ENCODE peak calls at places on chromosome 11, in eight cellular contexts. W, R, M, K, F, A, G and Z are unnamed samples.

GRCh38 chr11:26951849-26952515 is 41.9 kb upstream of the FIBIN start:
- DNase-seq in W (peak; percentile 77), R (no peak), M (no peak), K (no peak), F (no peak), A (no peak), G (no peak), Z (no peak)

GRCh38 chr11:57647960-57648776 is 1.5 kb downstream of the YPEL4 start:
- DNase-seq in W (no peak), R (no peak), M (peak; percentile 26), K (no peak), F (peak; percentile 65), A (no peak), G (no peak), Z (no peak)

GRCh38 chr11:104151404-104152204 is 12.3 kb downstream of the PDGFD start:
- DNase-seq in W (no peak), R (no peak), M (no peak), K (no peak), F (no peak), A (no peak), G (no peak), Z (no peak)

GRCh38 chr11:134784525-134784924 is 372.5 kb upstream of the B3GAT1 start:
- DNase-seq in W (no peak), R (no peak), M (no peak), K (no peak), F (no peak), A (peak; percentile 39), G (no peak), Z (no peak)

GRCh38 chr11:111548542-111548941 is 8.0 kb downstream of the LAYN start:
- DNase-seq in W (no peak), R (no peak), M (no peak), K (no peak), F (no peak), A (no peak), G (no peak), Z (no peak)

GRCh38 chr11:66651011-66651410 is 12.5 kb downstream of the RBM4 start:
- DNase-seq in W (no peak), R (no peak), M (no peak), K (no peak), F (no peak), A (no peak), G (no peak), Z (no peak)

GRCh38 chr11:10414659-10415058 is 40.4 kb upstream of the AMPD3 start:
- DNase-seq in W (peak; percentile 80), R (peak; percentile 52), M (no peak), K (peak; percentile 67), F (peak; percentile 68), A (no peak), G (peak; percentile 63), Z (no peak)

GRCh38 chr11:31959711-31960110 is 131.2 kb upstream of the RCN1 start:
- DNase-seq in W (no peak), R (no peak), M (no peak), K (no peak), F (no peak), A (no peak), G (no peak), Z (no peak)

GRCh38 chr11:82398300-82398815 is 335.3 kb downstream of the FAM181B start:
- DNase-seq in W (peak; percentile 68), R (no peak), M (no peak), K (peak; percentile 25), F (no peak), A (no peak), G (peak; percentile 29), Z (no peak)

GRCh38 chr11:111305871-111306270 is 7.5 kb downstream of the POU2AF3 start:
- DNase-seq in W (no peak), R (no peak), M (no peak), K (no peak), F (no peak), A (no peak), G (no peak), Z (no peak)

GRCh38 chr11:127675602-127676001 is 675.0 kb upstream of the KIRREL3 start:
- DNase-seq in W (no peak), R (no peak), M (no peak), K (peak; percentile 29), F (no peak), A (no peak), G (no peak), Z (no peak)

GRCh38 chr11:128299132-128299726 is 288.1 kb downstream of the ETS1 start:
- DNase-seq in W (no peak), R (no peak), M (no peak), K (peak; percentile 20), F (no peak), A (no peak), G (peak; percentile 29), Z (no peak)

GRCh38 chr11:102603091-102603490 is 22.0 kb downstream of the MMP20 start:
- DNase-seq in W (no peak), R (no peak), M (peak; percentile 15), K (peak; percentile 56), F (no peak), A (no peak), G (no peak), Z (no peak)

GRCh38 chr11:4881860-4882500 is at the start of gene OR51T1:
- DNase-seq in W (no peak), R (no peak), M (no peak), K (no peak), F (no peak), A (no peak), G (no peak), Z (no peak)

GRCh38 chr11:19953909-19954308 is 206.4 kb downstream of the DBX1 start:
- DNase-seq in W (no peak), R (no peak), M (peak; percentile 75), K (peak; percentile 62), F (no peak), A (no peak), G (no peak), Z (no peak)

GRCh38 chr11:35144103-35144741 is 5.3 kb downstream of the CD44 start:
- DNase-seq in W (no peak), R (no peak), M (no peak), K (peak; percentile 23), F (no peak), A (no peak), G (no peak), Z (peak; percentile 85)
- H3K4me3 ChIP-seq in W (no peak overlapping the region), R (no peak overlapping the region), M (no peak overlapping the region), K (no peak overlapping the region), F (peak overlapping the region; percentile 24), A (no peak overlapping the region), G (no peak overlapping the region), Z (peak overlapping the region; percentile 97)

GRCh38 chr11:108147150-108147549 is 25.8 kb downstream of the ACAT1 start:
- DNase-seq in W (no peak), R (no peak), M (no peak), K (no peak), F (no peak), A (no peak), G (no peak), Z (no peak)
- H3K36me3 ChIP-seq in W (peaks cover 72% of the 10 kb centered on the region), R (peaks cover 98% of the 10 kb centered on the region), M (peaks cover 27% of the 10 kb centered on the region), K (peaks cover 44% of the 10 kb centered on the region), F (peaks cover 100% of the 10 kb centered on the region), A (peaks cover 92% of the 10 kb centered on the region), G (peaks cover 81% of the 10 kb centered on the region), Z (peaks cover 86% of the 10 kb centered on the region)

DNA sequence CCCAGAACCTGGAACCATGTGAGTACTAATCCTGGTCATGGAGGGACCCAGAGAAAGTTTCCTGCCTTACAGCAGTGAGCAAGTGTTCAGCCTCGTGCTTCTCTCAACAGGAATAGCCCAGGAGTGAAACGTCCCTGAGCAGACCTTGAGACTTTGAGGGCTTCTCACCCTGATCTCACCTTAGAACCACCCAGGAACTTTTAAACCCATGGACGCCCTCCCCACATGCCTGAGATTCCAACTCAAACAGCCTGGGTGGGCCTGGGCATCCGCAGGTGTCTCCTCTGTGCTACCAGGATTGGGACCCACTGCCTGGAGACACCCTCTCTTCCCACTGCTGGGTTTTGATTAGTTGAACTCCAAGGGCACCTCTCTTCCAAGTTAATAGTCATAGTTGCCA is 297.2 kb downstream of the NTM start:
- DNase-seq in W (peak; percentile 17), R (no peak), M (no peak), K (no peak), F (no peak), A (no peak), G (no peak), Z (no peak)
- H3K27ac ChIP-seq in W (no peak overlapping the region), R (no peak overlapping the region), M (no peak overlapping the region), K (no peak overlapping the region), F (no peak overlapping the region), A (no peak overlapping the region), G (no peak overlapping the region), Z (no peak overlapping the region)

DNA sequence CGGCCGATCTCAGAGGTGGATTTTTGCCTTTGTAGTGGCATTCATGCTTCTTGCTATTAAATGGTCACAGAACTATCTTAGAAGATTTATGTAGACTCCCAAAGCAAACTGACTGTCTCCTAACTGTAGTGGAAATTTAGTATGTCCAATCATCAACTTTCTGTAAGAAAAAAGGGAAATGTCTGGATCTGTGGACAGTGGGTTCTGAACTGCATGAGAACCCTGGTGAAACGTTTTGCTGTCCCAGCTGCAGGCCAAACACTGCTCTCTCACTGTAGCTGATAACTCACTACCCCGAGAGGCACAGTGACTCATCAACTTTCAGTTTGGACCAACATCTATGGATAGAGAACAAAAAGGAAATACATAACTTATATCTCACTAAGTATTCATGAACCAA is 387.1 kb downstream of the SOX6 start:
- DNase-seq in W (peak; percentile 76), R (peak; percentile 50), M (peak; percentile 54), K (peak; percentile 81), F (no peak), A (no peak), G (peak; percentile 64), Z (no peak)
- H3K4me3 ChIP-seq in W (no peak overlapping the region), R (peak overlapping the region; percentile 32), M (no peak overlapping the region), K (no peak overlapping the region), F (no peak overlapping the region), A (peak overlapping the region; percentile 44), G (peak overlapping the region; percentile 15), Z (no peak overlapping the region)

GRCh38 chr11:1409108-1409851 is 19.5 kb downstream of the BRSK2 start:
- DNase-seq in W (no peak), R (no peak), M (no peak), K (peak; percentile 94), F (no peak), A (no peak), G (no peak), Z (no peak)

GRCh38 chr11:1406571-1407485 is 17.1 kb downstream of the BRSK2 start:
- DNase-seq in W (no peak), R (no peak), M (no peak), K (no peak), F (no peak), A (no peak), G (no peak), Z (no peak)

GRCh38 chr11:1410366-1411291 is 20.9 kb downstream of the BRSK2 start:
- DNase-seq in W (no peak), R (no peak), M (no peak), K (peak; percentile 82), F (no peak), A (no peak), G (no peak), Z (no peak)

GRCh38 chr11:1407668-1408067 is 17.9 kb downstream of the BRSK2 start:
- DNase-seq in W (no peak), R (no peak), M (no peak), K (peak; percentile 30), F (no peak), A (no peak), G (no peak), Z (no peak)

DNA sequence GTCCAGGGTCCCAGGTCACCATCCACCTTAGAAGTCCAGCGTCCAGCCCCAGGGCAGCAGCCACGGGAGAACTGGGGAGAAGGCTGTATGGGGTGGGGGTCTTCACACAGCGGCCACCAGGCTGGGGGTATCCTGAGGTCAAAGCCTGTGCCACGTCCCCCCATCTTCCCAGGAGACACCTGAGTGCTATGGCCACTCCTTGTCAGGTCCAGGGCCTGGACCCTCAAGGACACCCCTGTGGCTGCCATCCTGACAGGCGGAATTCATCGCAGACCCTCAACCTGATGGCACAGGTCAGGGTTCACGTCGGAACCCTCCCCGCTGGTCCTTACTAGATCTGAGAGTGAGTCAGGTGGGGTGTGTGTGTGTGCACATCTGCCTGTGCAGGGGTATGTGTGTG is 18.6 kb downstream of the BRSK2 start:
- DNase-seq in W (no peak), R (no peak), M (no peak), K (no peak), F (no peak), A (no peak), G (no peak), Z (no peak)
- H3K36me3 ChIP-seq in W (no peaks in the 10 kb centered on the region), R (no peaks in the 10 kb centered on the region), M (no peaks in the 10 kb centered on the region), K (no peaks in the 10 kb centered on the region), F (no peaks in the 10 kb centered on the region), A (no peaks in the 10 kb centered on the region), G (no peaks in the 10 kb centered on the region), Z (no peaks in the 10 kb centered on the region)